ENCODE peak calls at places on chromosomes 3 and 15, in seven cellular contexts. One of them, this sample, is unnamed.

GRCh38 chr3:42529463-42529862 is 27.0 kb downstream of the VIPR1 start:
- DNase-seq in T-cell: no peak
- DNase-seq in activated CD8-positive, alpha-beta memory T cell treated with anti-CD3 and anti-CD28 coated beads for 48 hours: no peak
- DNase-seq in retina: no peak
- DNase-seq in fibroblast of lung: no peak
- DNase-seq in AG08396: no peak
- DNase-seq in activated CD8-positive, alpha-beta T cell treated with anti-CD3 and anti-CD28 coated beads for 36 hours: no peak
- DNase-seq in this sample: no peak

GRCh38 chr3:55286695-55287094 is 200.4 kb downstream of the WNT5A start:
- DNase-seq in T-cell: no peak
- DNase-seq in activated CD8-positive, alpha-beta memory T cell treated with anti-CD3 and anti-CD28 coated beads for 48 hours: no peak
- DNase-seq in retina: no peak
- DNase-seq in fibroblast of lung: no peak
- DNase-seq in AG08396: no peak
- DNase-seq in activated CD8-positive, alpha-beta T cell treated with anti-CD3 and anti-CD28 coated beads for 36 hours: no peak
- DNase-seq in this sample: no peak

GRCh38 chr3:66403268-66403990 is 97.4 kb downstream of the LRIG1 start:
- DNase-seq in T-cell: no peak
- DNase-seq in activated CD8-positive, alpha-beta memory T cell treated with anti-CD3 and anti-CD28 coated beads for 48 hours: no peak
- DNase-seq in retina: no peak
- DNase-seq in fibroblast of lung: peak
- DNase-seq in AG08396: peak
- DNase-seq in activated CD8-positive, alpha-beta T cell treated with anti-CD3 and anti-CD28 coated beads for 36 hours: no peak
- DNase-seq in this sample: no peak

GRCh38 chr3:123498761-123499160 is 49.9 kb upstream of the ADCY5 start:
- DNase-seq in T-cell: no peak
- DNase-seq in activated CD8-positive, alpha-beta memory T cell treated with anti-CD3 and anti-CD28 coated beads for 48 hours: no peak
- DNase-seq in retina: no peak
- DNase-seq in fibroblast of lung: no peak
- DNase-seq in AG08396: no peak
- DNase-seq in activated CD8-positive, alpha-beta T cell treated with anti-CD3 and anti-CD28 coated beads for 36 hours: no peak
- DNase-seq in this sample: no peak

GRCh38 chr3:67646586-67647234 is 7.7 kb downstream of the SUCLG2 start:
- DNase-seq in T-cell: no peak
- DNase-seq in activated CD8-positive, alpha-beta memory T cell treated with anti-CD3 and anti-CD28 coated beads for 48 hours: no peak
- DNase-seq in retina: no peak
- DNase-seq in fibroblast of lung: peak
- DNase-seq in AG08396: no peak
- DNase-seq in activated CD8-positive, alpha-beta T cell treated with anti-CD3 and anti-CD28 coated beads for 36 hours: no peak
- DNase-seq in this sample: peak

GRCh38 chr3:37290551-37290950 is 116.2 kb upstream of the LRRFIP2 start:
- DNase-seq in T-cell: no peak
- DNase-seq in activated CD8-positive, alpha-beta memory T cell treated with anti-CD3 and anti-CD28 coated beads for 48 hours: no peak
- DNase-seq in retina: no peak
- DNase-seq in fibroblast of lung: peak
- DNase-seq in AG08396: peak
- DNase-seq in activated CD8-positive, alpha-beta T cell treated with anti-CD3 and anti-CD28 coated beads for 36 hours: no peak
- DNase-seq in this sample: no peak

GRCh38 chr3:186321746-186322145 is 40.3 kb downstream of the DGKG start:
- DNase-seq in T-cell: no peak
- DNase-seq in activated CD8-positive, alpha-beta memory T cell treated with anti-CD3 and anti-CD28 coated beads for 48 hours: no peak
- DNase-seq in retina: no peak
- DNase-seq in fibroblast of lung: no peak
- DNase-seq in AG08396: no peak
- DNase-seq in activated CD8-positive, alpha-beta T cell treated with anti-CD3 and anti-CD28 coated beads for 36 hours: no peak
- DNase-seq in this sample: no peak

GRCh38 chr15:43370310-43370974 is 401 bp downstream of the ZSCAN29 start:
- DNase-seq in T-cell: no peak
- DNase-seq in activated CD8-positive, alpha-beta memory T cell treated with anti-CD3 and anti-CD28 coated beads for 48 hours: peak
- DNase-seq in retina: no peak
- DNase-seq in fibroblast of lung: peak
- DNase-seq in AG08396: peak
- DNase-seq in activated CD8-positive, alpha-beta T cell treated with anti-CD3 and anti-CD28 coated beads for 36 hours: peak
- DNase-seq in this sample: no peak

GRCh38 chr15:66433726-66434125 is 47.0 kb downstream of the MAP2K1 start:
- DNase-seq in T-cell: no peak
- DNase-seq in activated CD8-positive, alpha-beta memory T cell treated with anti-CD3 and anti-CD28 coated beads for 48 hours: no peak
- DNase-seq in retina: no peak
- DNase-seq in fibroblast of lung: no peak
- DNase-seq in AG08396: peak
- DNase-seq in activated CD8-positive, alpha-beta T cell treated with anti-CD3 and anti-CD28 coated beads for 36 hours: no peak
- DNase-seq in this sample: no peak

GRCh38 chr3:30984855-30985793 is 90.7 kb upstream of the GADL1 start:
- DNase-seq in T-cell: no peak
- DNase-seq in activated CD8-positive, alpha-beta memory T cell treated with anti-CD3 and anti-CD28 coated beads for 48 hours: no peak
- DNase-seq in retina: no peak
- DNase-seq in fibroblast of lung: peak
- DNase-seq in AG08396: no peak
- DNase-seq in activated CD8-positive, alpha-beta T cell treated with anti-CD3 and anti-CD28 coated beads for 36 hours: no peak
- DNase-seq in this sample: no peak

GRCh38 chr3:157865449-157865862 is 240.8 kb downstream of the SHOX2 start:
- DNase-seq in T-cell: no peak
- DNase-seq in activated CD8-positive, alpha-beta memory T cell treated with anti-CD3 and anti-CD28 coated beads for 48 hours: peak
- DNase-seq in retina: peak
- DNase-seq in fibroblast of lung: no peak
- DNase-seq in AG08396: no peak
- DNase-seq in activated CD8-positive, alpha-beta T cell treated with anti-CD3 and anti-CD28 coated beads for 36 hours: peak
- DNase-seq in this sample: peak

GRCh38 chr15:65055201-65055870 is 10.1 kb downstream of the SLC51B start:
- DNase-seq in T-cell: no peak
- DNase-seq in activated CD8-positive, alpha-beta memory T cell treated with anti-CD3 and anti-CD28 coated beads for 48 hours: no peak
- DNase-seq in retina: no peak
- DNase-seq in fibroblast of lung: peak
- DNase-seq in AG08396: no peak
- DNase-seq in activated CD8-positive, alpha-beta T cell treated with anti-CD3 and anti-CD28 coated beads for 36 hours: no peak
- DNase-seq in this sample: peak

GRCh38 chr3:187997490-187997889 is 156.5 kb upstream of the LPP start:
- DNase-seq in T-cell: no peak
- DNase-seq in activated CD8-positive, alpha-beta memory T cell treated with anti-CD3 and anti-CD28 coated beads for 48 hours: no peak
- DNase-seq in retina: no peak
- DNase-seq in fibroblast of lung: peak
- DNase-seq in AG08396: no peak
- DNase-seq in activated CD8-positive, alpha-beta T cell treated with anti-CD3 and anti-CD28 coated beads for 36 hours: no peak
- DNase-seq in this sample: no peak

GRCh38 chr3:177523991-177524438 is 326.7 kb upstream of the TBL1XR1 start:
- DNase-seq in T-cell: no peak
- DNase-seq in activated CD8-positive, alpha-beta memory T cell treated with anti-CD3 and anti-CD28 coated beads for 48 hours: no peak
- DNase-seq in retina: no peak
- DNase-seq in fibroblast of lung: peak
- DNase-seq in AG08396: no peak
- DNase-seq in activated CD8-positive, alpha-beta T cell treated with anti-CD3 and anti-CD28 coated beads for 36 hours: no peak
- DNase-seq in this sample: peak

GRCh38 chr15:74541494-74542191 is 623 bp downstream of the ARID3B start:
- DNase-seq in T-cell: peak
- DNase-seq in activated CD8-positive, alpha-beta memory T cell treated with anti-CD3 and anti-CD28 coated beads for 48 hours: peak
- DNase-seq in retina: no peak
- DNase-seq in fibroblast of lung: peak
- DNase-seq in AG08396: peak
- DNase-seq in activated CD8-positive, alpha-beta T cell treated with anti-CD3 and anti-CD28 coated beads for 36 hours: peak
- DNase-seq in this sample: no peak

GRCh38 chr3:152258448-152259302 is 10.1 kb upstream of the MBNL1 start:
- DNase-seq in T-cell: peak
- DNase-seq in activated CD8-positive, alpha-beta memory T cell treated with anti-CD3 and anti-CD28 coated beads for 48 hours: no peak
- DNase-seq in retina: no peak
- DNase-seq in fibroblast of lung: peak
- DNase-seq in AG08396: peak
- DNase-seq in activated CD8-positive, alpha-beta T cell treated with anti-CD3 and anti-CD28 coated beads for 36 hours: peak
- DNase-seq in this sample: peak

GRCh38 chr3:21902956-21903355 is 151.9 kb upstream of the ZNF385D start:
- DNase-seq in T-cell: no peak
- DNase-seq in activated CD8-positive, alpha-beta memory T cell treated with anti-CD3 and anti-CD28 coated beads for 48 hours: no peak
- DNase-seq in retina: no peak
- DNase-seq in fibroblast of lung: no peak
- DNase-seq in AG08396: no peak
- DNase-seq in activated CD8-positive, alpha-beta T cell treated with anti-CD3 and anti-CD28 coated beads for 36 hours: no peak
- DNase-seq in this sample: no peak

GRCh38 chr15:41772720-41773331 is 1.5 kb upstream of the MAPKBP1 start:
- DNase-seq in T-cell: peak
- DNase-seq in activated CD8-positive, alpha-beta memory T cell treated with anti-CD3 and anti-CD28 coated beads for 48 hours: no peak
- DNase-seq in retina: peak
- DNase-seq in fibroblast of lung: peak
- DNase-seq in AG08396: peak
- DNase-seq in activated CD8-positive, alpha-beta T cell treated with anti-CD3 and anti-CD28 coated beads for 36 hours: peak
- DNase-seq in this sample: peak

GRCh38 chr3:160982497-160982896 is 122.7 kb downstream of the B3GALNT1 start:
- DNase-seq in T-cell: no peak
- DNase-seq in activated CD8-positive, alpha-beta memory T cell treated with anti-CD3 and anti-CD28 coated beads for 48 hours: no peak
- DNase-seq in retina: no peak
- DNase-seq in fibroblast of lung: no peak
- DNase-seq in AG08396: no peak
- DNase-seq in activated CD8-positive, alpha-beta T cell treated with anti-CD3 and anti-CD28 coated beads for 36 hours: no peak
- DNase-seq in this sample: no peak

GRCh38 chr3:193897288-193897687 is 238.7 kb upstream of the HES1 start:
- DNase-seq in T-cell: no peak
- DNase-seq in activated CD8-positive, alpha-beta memory T cell treated with anti-CD3 and anti-CD28 coated beads for 48 hours: no peak
- DNase-seq in retina: peak
- DNase-seq in fibroblast of lung: no peak
- DNase-seq in AG08396: no peak
- DNase-seq in activated CD8-positive, alpha-beta T cell treated with anti-CD3 and anti-CD28 coated beads for 36 hours: no peak
- DNase-seq in this sample: no peak

GRCh38 chr3:12993623-12994356 is 79.4 kb downstream of the IQSEC1 start:
- DNase-seq in T-cell: no peak
- DNase-seq in activated CD8-positive, alpha-beta memory T cell treated with anti-CD3 and anti-CD28 coated beads for 48 hours: no peak
- DNase-seq in retina: peak
- DNase-seq in fibroblast of lung: no peak
- DNase-seq in AG08396: peak
- DNase-seq in activated CD8-positive, alpha-beta T cell treated with anti-CD3 and anti-CD28 coated beads for 36 hours: no peak
- DNase-seq in this sample: no peak

GRCh38 chr3:12135029-12135634 is 23.6 kb downstream of the TIMP4 start:
- DNase-seq in T-cell: peak
- DNase-seq in activated CD8-positive, alpha-beta memory T cell treated with anti-CD3 and anti-CD28 coated beads for 48 hours: peak
- DNase-seq in retina: peak
- DNase-seq in fibroblast of lung: peak
- DNase-seq in AG08396: peak
- DNase-seq in activated CD8-positive, alpha-beta T cell treated with anti-CD3 and anti-CD28 coated beads for 36 hours: peak
- DNase-seq in this sample: peak

GRCh38 chr3:67655364-67656121 is 1.1 kb upstream of the SUCLG2 start:
- DNase-seq in T-cell: peak
- DNase-seq in activated CD8-positive, alpha-beta memory T cell treated with anti-CD3 and anti-CD28 coated beads for 48 hours: peak
- DNase-seq in retina: no peak
- DNase-seq in fibroblast of lung: no peak
- DNase-seq in AG08396: no peak
- DNase-seq in activated CD8-positive, alpha-beta T cell treated with anti-CD3 and anti-CD28 coated beads for 36 hours: peak
- DNase-seq in this sample: no peak

GRCh38 chr3:127738192-127738840 is 65.6 kb downstream of the ABTB1 start:
- DNase-seq in T-cell: no peak
- DNase-seq in activated CD8-positive, alpha-beta memory T cell treated with anti-CD3 and anti-CD28 coated beads for 48 hours: no peak
- DNase-seq in retina: no peak
- DNase-seq in fibroblast of lung: peak
- DNase-seq in AG08396: no peak
- DNase-seq in activated CD8-positive, alpha-beta T cell treated with anti-CD3 and anti-CD28 coated beads for 36 hours: no peak
- DNase-seq in this sample: peak

GRCh38 chr3:16309558-16309957 is 44.5 kb downstream of the OXNAD1 start:
- DNase-seq in T-cell: peak
- DNase-seq in activated CD8-positive, alpha-beta memory T cell treated with anti-CD3 and anti-CD28 coated beads for 48 hours: no peak
- DNase-seq in retina: no peak
- DNase-seq in fibroblast of lung: peak
- DNase-seq in AG08396: no peak
- DNase-seq in activated CD8-positive, alpha-beta T cell treated with anti-CD3 and anti-CD28 coated beads for 36 hours: peak
- DNase-seq in this sample: peak

GRCh38 chr15:35827156-35827555 is 281.2 kb upstream of the DPH6 start:
- DNase-seq in T-cell: no peak
- DNase-seq in activated CD8-positive, alpha-beta memory T cell treated with anti-CD3 and anti-CD28 coated beads for 48 hours: no peak
- DNase-seq in retina: no peak
- DNase-seq in fibroblast of lung: peak
- DNase-seq in AG08396: no peak
- DNase-seq in activated CD8-positive, alpha-beta T cell treated with anti-CD3 and anti-CD28 coated beads for 36 hours: no peak
- DNase-seq in this sample: no peak

GRCh38 chr3:40497288-40497687 is 8.6 kb upstream of the ZNF620 start:
- DNase-seq in T-cell: no peak
- DNase-seq in activated CD8-positive, alpha-beta memory T cell treated with anti-CD3 and anti-CD28 coated beads for 48 hours: no peak
- DNase-seq in retina: no peak
- DNase-seq in fibroblast of lung: no peak
- DNase-seq in AG08396: no peak
- DNase-seq in activated CD8-positive, alpha-beta T cell treated with anti-CD3 and anti-CD28 coated beads for 36 hours: no peak
- DNase-seq in this sample: no peak

GRCh38 chr3:184117649-184118048 is 17.5 kb upstream of the EIF2B5 start:
- DNase-seq in T-cell: no peak
- DNase-seq in activated CD8-positive, alpha-beta memory T cell treated with anti-CD3 and anti-CD28 coated beads for 48 hours: no peak
- DNase-seq in retina: no peak
- DNase-seq in fibroblast of lung: no peak
- DNase-seq in AG08396: no peak
- DNase-seq in activated CD8-positive, alpha-beta T cell treated with anti-CD3 and anti-CD28 coated beads for 36 hours: no peak
- DNase-seq in this sample: no peak

This sample was measured in H4.